ENCODE peak calls at places on chromosomes 2 and 18, in nine cellular contexts. O is stimulated activated CD4-positive, alpha-beta T cell treated with anti-CD3 and anti-CD28 coated beads, TNF-alpha, amount 100 ng/mL, for 24 hours; A is prostate gland; S is T-helper 22 cell; T is activated effector memory CD4-positive, alpha-beta T cell treated with anti-CD3 and anti-CD28 coated beads, Interleukin-2, amount 50 U/mL, for 16 hours; B is body of pancreas; R is HFFc6; J is choroid plexus epithelial cell; D is NCI-H69. N is an unnamed sample.

GRCh38 chr2:39872748-39873147 is 93.7 kb upstream of the THUMPD2 start:
- DNase-seq in O (no peak), J (no peak), D (no peak), T (no peak), B (no peak), R (no peak), A (no peak), S (no peak), N (no peak)

GRCh38 chr18:79766308-79766707 is 31.4 kb upstream of the KCNG2 start:
- DNase-seq in O (no peak), J (no peak), S (no peak), T (peak; percentile 42), R (no peak), D (peak; percentile 93), B (no peak), A (no peak), N (no peak)

GRCh38 chr2:200306969-200307811 is 697 bp downstream of the SPATS2L start:
- DNase-seq in A (peak; percentile 41), R (no peak), O (peak; percentile 22), J (peak; percentile 34), T (peak; percentile 71), S (peak; percentile 0), D (peak; percentile 32), B (peak; percentile 64), N (peak; percentile 52)

GRCh38 chr2:109213646-109214417 is 84.8 kb downstream of the SH3RF3 start:
- DNase-seq in T (peak; percentile 76), B (no peak), S (peak; percentile 56), O (peak; percentile 50), D (no peak), J (peak; percentile 96), R (peak; percentile 43), A (peak; percentile 37), N (no peak)

GRCh38 chr2:239797316-239797715 is 227.8 kb downstream of the NDUFA10 start:
- DNase-seq in A (no peak), D (no peak), S (no peak), B (no peak), T (no peak), J (no peak), R (no peak), O (no peak), N (no peak)

GRCh38 chr2:44016282-44016681 is 20.5 kb upstream of the LRPPRC start:
- DNase-seq in R (no peak), T (no peak), D (no peak), J (peak; percentile 65), O (peak; percentile 25), B (peak; percentile 56), S (no peak), A (no peak), N (peak; percentile 21)

GRCh38 chr2:27485496-27485895 is 4.0 kb downstream of the IFT172 start:
- DNase-seq in D (no peak), S (no peak), A (no peak), T (no peak), J (no peak), R (no peak), O (no peak), B (no peak), N (no peak)

GRCh38 chr2:235092854-235093253 is 141.0 kb downstream of the SH3BP4 start:
- DNase-seq in B (no peak), D (peak; percentile 10), R (no peak), O (no peak), A (no peak), J (no peak), S (no peak), T (no peak), N (no peak)

GRCh38 chr2:99722726-99723125 is 232.9 kb upstream of the REV1 start:
- DNase-seq in S (no peak), T (no peak), D (no peak), J (peak; percentile 29), R (no peak), O (no peak), A (no peak), B (no peak), N (no peak)

GRCh38 chr2:28729698-28730097 is 21.9 kb upstream of the PPP1CB start:
- DNase-seq in D (no peak), B (no peak), J (peak; percentile 46), A (no peak), R (peak; percentile 65), T (no peak), S (no peak), O (no peak), N (no peak)

GRCh38 chr2:202847693-202848524 is 23.7 kb downstream of the ICA1L start:
- DNase-seq in T (no peak), A (no peak), O (no peak), R (no peak), J (no peak), S (no peak), D (no peak), B (no peak), N (no peak)